ENCODE peak calls at places on chromosomes 16 and 17, in eight cellular contexts. W is vagina, K is H1, S is HCT116, O is HepG2, D is sigmoid colon, P is stomach, B is esophagus muscularis mucosa. L is an unnamed sample.

GRCh38 chr16:50509521-50510341 is 38.5 kb upstream of the NKD1 start:
- DNase-seq in W (peak), K (peak), S (peak), O (peak), D (no peak), P (peak), B (peak), L (no peak)

GRCh38 chr17:62809656-62810055 is 1.5 kb upstream of the MARCHF10 start:
- DNase-seq in W (no peak), K (no peak), S (no peak), O (no peak), D (no peak), P (no peak), B (no peak), L (no peak)

GRCh38 chr16:22318690-22319358 is 21.6 kb downstream of the POLR3E start:
- DNase-seq in W (no peak), K (no peak), S (no peak), O (peak), D (peak), P (peak), B (no peak), L (no peak)

GRCh38 chr16:88936008-88936912 is 40.7 kb downstream of the CBFA2T3 start:
- DNase-seq in W (no peak), K (no peak), S (no peak), O (peak), D (peak), P (no peak), B (no peak), L (no peak)

GRCh38 chr16:3983081-3983520 is 102.6 kb upstream of the CREBBP start:
- DNase-seq in W (no peak), K (peak), S (peak), O (peak), D (peak), P (peak), B (no peak), L (no peak)

GRCh38 chr17:73393962-73394361 is 82.2 kb upstream of the CDC42EP4 start:
- DNase-seq in W (no peak), K (no peak), S (peak), O (peak), D (no peak), P (no peak), B (no peak), L (no peak)

GRCh38 chr17:76687278-76688164 is 23.2 kb downstream of the MXRA7 start:
- DNase-seq in W (no peak), K (no peak), S (no peak), O (no peak), D (peak), P (no peak), B (peak), L (no peak)

GRCh38 chr17:18261659-18262058 is 1.2 kb downstream of the MIEF2 start:
- DNase-seq in W (no peak), K (no peak), S (no peak), O (no peak), D (no peak), P (no peak), B (no peak), L (no peak)

GRCh38 chr16:86396318-86396882 is 113.9 kb upstream of the FOXF1 start:
- DNase-seq in W (no peak), K (no peak), S (no peak), O (no peak), D (peak), P (no peak), B (no peak), L (no peak)

GRCh38 chr17:38761612-38762011 is 9.1 kb downstream of the PSMB3 start:
- DNase-seq in W (no peak), K (no peak), S (peak), O (peak), D (no peak), P (no peak), B (no peak), L (no peak)

GRCh38 chr16:12613131-12613991 is 190.3 kb downstream of the CPPED1 start:
- DNase-seq in W (no peak), K (peak), S (peak), O (peak), D (no peak), P (no peak), B (peak), L (no peak)

GRCh38 chr17:61556224-61557188 is 34.5 kb downstream of the NACA2 start:
- DNase-seq in W (no peak), K (no peak), S (no peak), O (no peak), D (no peak), P (no peak), B (no peak), L (no peak)

GRCh38 chr17:58452738-58453137 is 35.4 kb upstream of the RNF43 start:
- DNase-seq in W (no peak), K (no peak), S (no peak), O (no peak), D (no peak), P (no peak), B (no peak), L (no peak)

GRCh38 chr17:82246365-82247174 is 17.7 kb downstream of the SLC16A3 start:
- DNase-seq in W (peak), K (no peak), S (no peak), O (no peak), D (no peak), P (peak), B (no peak), L (peak)

GRCh38 chr16:67150833-67151396 is at the start of gene B3GNT9:
- DNase-seq in W (no peak), K (no peak), S (no peak), O (peak), D (peak), P (peak), B (no peak), L (no peak)

GRCh38 chr16:57798267-57798810 is 4.0 kb downstream of the KIFC3 start:
- DNase-seq in W (no peak), K (no peak), S (no peak), O (no peak), D (no peak), P (no peak), B (no peak), L (no peak)

GRCh38 chr17:73723317-73723716 is 79.1 kb upstream of the SDK2 start:
- DNase-seq in W (no peak), K (no peak), S (no peak), O (no peak), D (no peak), P (no peak), B (no peak), L (no peak)

GRCh38 chr17:5354310-5354709 is 65.2 kb downstream of the NUP88 start:
- DNase-seq in W (no peak), K (no peak), S (no peak), O (no peak), D (no peak), P (no peak), B (no peak), L (no peak)

GRCh38 chr16:49440156-49441065 is 66.8 kb downstream of the C16orf78 start:
- DNase-seq in W (no peak), K (no peak), S (no peak), O (no peak), D (peak), P (no peak), B (no peak), L (no peak)
- H3K4me3 ChIP-seq in W (no peak), K (no peak), S (no peak), O (no peak), D (no peak), P (no peak), B (no peak), L (no peak)

GRCh38 chr17:50626037-50626574 is 8.6 kb upstream of the ABCC3 start:
- DNase-seq in W (no peak), K (peak), S (peak), O (peak), D (peak), P (peak), B (no peak), L (no peak)
- TF ChIP-seq POLR2AphosphoS5 in W (no peak), K (no peak), S (no peak), O (no peak), D (no peak), P (no peak), B (peak), L (no peak)

GRCh38 chr17:47720754-47721533 is 12.1 kb upstream of the TBX21 start:
- DNase-seq in W (no peak), K (no peak), S (peak), O (no peak), D (no peak), P (no peak), B (no peak), L (no peak)
- H3K4me3 ChIP-seq in W (no peak), K (peak), S (peak), O (no peak), D (no peak), P (no peak), B (no peak), L (no peak)

GRCh38 chr16:31188450-31189411 is 8.8 kb downstream of the FUS start:
- DNase-seq in W (no peak), K (no peak), S (no peak), O (no peak), D (no peak), P (no peak), B (no peak), L (no peak)
- TF ChIP-seq POLR2AphosphoS5 in W (no peak), K (peak), S (no peak), O (no peak), D (no peak), P (no peak), B (no peak), L (no peak)

GRCh38 chr16:5015351-5015750 is 18.4 kb downstream of the NAGPA start:
- DNase-seq in W (no peak), K (no peak), S (no peak), O (no peak), D (no peak), P (no peak), B (no peak), L (no peak)

GRCh38 chr16:5018791-5019190 is 14.9 kb downstream of the NAGPA start:
- DNase-seq in W (no peak), K (no peak), S (no peak), O (no peak), D (no peak), P (no peak), B (no peak), L (no peak)

GRCh38 chr16:5017678-5017969 is 16.1 kb downstream of the NAGPA start:
- DNase-seq in W (no peak), K (no peak), S (no peak), O (no peak), D (no peak), P (no peak), B (no peak), L (no peak)

GRCh38 chr16:5015887-5016286 is 17.8 kb downstream of the NAGPA start:
- DNase-seq in W (no peak), K (no peak), S (no peak), O (no peak), D (no peak), P (no peak), B (no peak), L (no peak)

DNA sequence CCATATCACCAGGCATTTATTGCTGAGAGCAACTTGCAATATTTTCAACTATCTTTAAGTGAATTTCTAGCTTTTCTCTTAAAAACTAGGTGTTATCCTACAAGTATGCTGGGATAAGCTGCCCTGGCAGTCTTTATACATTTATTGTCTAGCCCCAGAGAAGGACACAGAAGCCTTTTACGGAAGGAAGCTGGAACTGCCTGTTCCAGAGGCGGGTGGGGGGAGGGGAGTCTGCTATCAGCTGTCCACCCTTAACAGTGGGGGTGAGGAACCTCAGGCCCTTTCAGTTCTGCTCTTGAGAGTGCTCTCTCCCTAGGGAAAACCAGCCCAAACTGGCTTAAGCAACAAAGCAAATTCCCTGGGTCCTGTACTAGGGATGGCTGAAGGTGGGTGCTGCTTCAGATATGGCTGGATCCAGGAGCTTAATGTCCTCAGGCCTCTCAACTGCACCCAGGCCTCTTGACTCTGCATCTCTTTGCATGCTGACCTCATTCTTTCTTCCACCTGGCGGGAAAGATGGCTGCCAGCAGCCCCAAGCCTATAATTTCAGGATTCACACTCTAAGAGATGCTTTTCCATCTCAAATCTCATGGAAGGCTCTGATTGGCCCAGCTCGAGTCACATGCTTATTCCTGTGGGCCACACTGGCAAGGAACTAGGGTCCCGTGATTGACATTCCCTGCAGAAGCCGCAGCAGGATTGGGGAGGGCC is 16.6 kb downstream of the NAGPA start:
- DNase-seq in W (no peak), K (no peak), S (no peak), O (no peak), D (no peak), P (no peak), B (no peak), L (no peak)
- H3K4me3 ChIP-seq in W (no peak), K (no peak), S (no peak), O (no peak), D (no peak), P (no peak), B (no peak), L (no peak)

GRCh38 chr16:11212819-11213196 is 43.2 kb downstream of the SOCS1 start:
- DNase-seq in W (no peak), K (no peak), S (no peak), O (no peak), D (no peak), P (no peak), B (no peak), L (no peak)
- TF ChIP-seq POLR2AphosphoS5 in W (no peak), K (no peak), S (no peak), O (no peak), D (no peak), P (no peak), B (no peak), L (no peak)

DNA sequence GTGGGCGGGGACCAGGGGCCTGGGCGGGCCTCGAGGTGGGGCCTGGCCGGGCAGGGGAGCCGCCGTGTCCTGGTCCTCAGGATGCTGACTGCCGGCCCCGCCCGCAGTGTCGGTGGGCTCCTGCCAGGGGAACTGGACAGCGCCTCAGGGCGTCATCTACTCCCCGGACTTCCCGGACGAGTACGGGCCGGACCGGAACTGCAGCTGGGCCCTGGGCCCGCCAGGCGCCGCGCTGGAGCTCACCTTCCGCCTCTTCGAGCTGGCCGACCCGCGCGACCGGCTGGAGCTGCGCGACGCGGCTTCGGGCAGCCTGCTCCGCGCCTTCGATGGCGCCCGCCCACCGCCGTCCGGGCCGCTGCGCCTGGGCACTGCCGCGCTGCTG is 2.4 kb upstream of the PAQR4 start:
- DNase-seq in W (no peak), K (no peak), S (no peak), O (no peak), D (no peak), P (peak), B (no peak), L (no peak)
- H3K4me3 ChIP-seq in W (peak), K (peak), S (no peak), O (no peak), D (peak), P (peak), B (peak), L (no peak)

GRCh38 chr17:27200476-27200875 is 93.4 kb upstream of the WSB1 start:
- DNase-seq in W (no peak), K (no peak), S (no peak), O (no peak), D (no peak), P (no peak), B (no peak), L (no peak)
- TF ChIP-seq POLR2AphosphoS5 in W (no peak), K (no peak), S (no peak), O (no peak), D (no peak), P (no peak), B (no peak), L (no peak)

GRCh38 chr16:48597563-48598392 is 12.2 kb downstream of the N4BP1 start:
- DNase-seq in W (no peak), K (no peak), S (no peak), O (no peak), D (no peak), P (no peak), B (no peak), L (no peak)
- H3K4me3 ChIP-seq in W (no peak), K (no peak), S (no peak), O (no peak), D (no peak), P (no peak), B (no peak), L (no peak)